ENCODE peak calls at places on chromosomes 2 and 18, in four cellular contexts. W is K562, E is GM12878, G is HepG2. H is an unnamed sample.

GRCh38 chr18:36887055-36887570 is 58.2 kb downstream of the KIAA1328 start:
- DNase-seq in W (no peak), E (no peak), G (no peak), H (no peak)

GRCh38 chr2:108573070-108573469 is 38.8 kb downstream of the LIMS1 start:
- DNase-seq in W (no peak), E (no peak), G (no peak), H (no peak)

GRCh38 chr2:111668274-111668616 is 215.7 kb downstream of the ANAPC1 start:
- DNase-seq in W (no peak), E (no peak), G (no peak), H (no peak)

GRCh38 chr2:162711832-162712540 is 126.6 kb downstream of the KCNH7 start:
- DNase-seq in W (no peak), E (no peak), G (peak), H (no peak)

GRCh38 chr2:188032306-188032705 is 259.4 kb upstream of the GULP1 start:
- DNase-seq in W (no peak), E (no peak), G (no peak), H (no peak)

GRCh38 chr18:58554404-58554803 is 74.5 kb downstream of the ALPK2 start:
- DNase-seq in W (no peak), E (no peak), G (no peak), H (no peak)

GRCh38 chr18:500230-500555 is 308 bp downstream of the COLEC12 start:
- DNase-seq in W (no peak), E (no peak), G (no peak), H (no peak)

GRCh38 chr2:171522057-171522803 is at the start of gene CYBRD1:
- DNase-seq in W (peak), E (no peak), G (no peak), H (peak)

GRCh38 chr2:225337183-225337582 is 62.3 kb upstream of the NYAP2 start:
- DNase-seq in W (no peak), E (no peak), G (no peak), H (no peak)

GRCh38 chr2:1781291-1782080 is 37.2 kb upstream of the PXDN start:
- DNase-seq in W (no peak), E (no peak), G (no peak), H (no peak)

GRCh38 chr2:172698041-172698863 is 37.4 kb upstream of the RAPGEF4 start:
- DNase-seq in W (peak), E (peak), G (no peak), H (peak)

GRCh38 chr2:113834057-113834720 is 55.7 kb upstream of the ACTR3 start:
- DNase-seq in W (no peak), E (no peak), G (no peak), H (no peak)

GRCh38 chr2:133633851-133634250 is 65.6 kb upstream of the NCKAP5 start:
- DNase-seq in W (no peak), E (no peak), G (no peak), H (no peak)

GRCh38 chr2:56185582-56186046 is 1.8 kb downstream of the CCDC85A start:
- DNase-seq in W (no peak), E (no peak), G (no peak), H (peak)

GRCh38 chr2:71682341-71682740 is 229.0 kb downstream of the DYSF start:
- DNase-seq in W (no peak), E (no peak), G (no peak), H (no peak)

GRCh38 chr2:216546231-216546630 is 47.6 kb downstream of the RPL37A start:
- DNase-seq in W (no peak), E (no peak), G (no peak), H (no peak)

GRCh38 chr2:190637903-190638618 is 10.8 kb upstream of the NAB1 start:
- DNase-seq in W (no peak), E (no peak), G (peak), H (no peak)

GRCh38 chr2:120710256-120710655 is 25.4 kb upstream of the GLI2 start:
- DNase-seq in W (no peak), E (no peak), G (no peak), H (no peak)

GRCh38 chr2:20452551-20452950 is 5.7 kb downstream of the RHOB start:
- DNase-seq in W (no peak), E (no peak), G (peak), H (peak)

DNA sequence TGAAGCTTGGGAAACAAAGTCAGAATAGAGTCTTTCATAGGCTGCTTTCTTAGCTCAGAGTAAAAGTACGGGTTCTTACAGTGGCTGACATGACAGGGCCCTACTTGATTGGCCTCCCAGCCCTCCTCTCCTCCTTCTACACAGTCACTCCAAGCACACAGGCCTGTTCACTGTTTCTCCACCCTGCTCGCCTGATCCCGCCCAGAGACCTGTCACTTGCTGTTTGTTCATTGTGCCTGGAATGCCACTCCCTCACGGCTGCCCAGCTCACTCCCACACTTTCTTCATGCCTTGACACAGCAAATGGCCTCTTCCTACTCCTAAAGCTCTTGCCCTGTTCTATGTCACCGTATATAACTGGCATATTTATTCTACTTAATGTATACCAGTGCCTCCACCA is 104.8 kb downstream of the MAP4K4 start:
- DNase-seq in W (no peak), E (no peak), G (peak), H (no peak)
- TF ChIP-seq CHD4 in W (no peak), E (no peak), G (no peak), H (no peak)

DNA sequence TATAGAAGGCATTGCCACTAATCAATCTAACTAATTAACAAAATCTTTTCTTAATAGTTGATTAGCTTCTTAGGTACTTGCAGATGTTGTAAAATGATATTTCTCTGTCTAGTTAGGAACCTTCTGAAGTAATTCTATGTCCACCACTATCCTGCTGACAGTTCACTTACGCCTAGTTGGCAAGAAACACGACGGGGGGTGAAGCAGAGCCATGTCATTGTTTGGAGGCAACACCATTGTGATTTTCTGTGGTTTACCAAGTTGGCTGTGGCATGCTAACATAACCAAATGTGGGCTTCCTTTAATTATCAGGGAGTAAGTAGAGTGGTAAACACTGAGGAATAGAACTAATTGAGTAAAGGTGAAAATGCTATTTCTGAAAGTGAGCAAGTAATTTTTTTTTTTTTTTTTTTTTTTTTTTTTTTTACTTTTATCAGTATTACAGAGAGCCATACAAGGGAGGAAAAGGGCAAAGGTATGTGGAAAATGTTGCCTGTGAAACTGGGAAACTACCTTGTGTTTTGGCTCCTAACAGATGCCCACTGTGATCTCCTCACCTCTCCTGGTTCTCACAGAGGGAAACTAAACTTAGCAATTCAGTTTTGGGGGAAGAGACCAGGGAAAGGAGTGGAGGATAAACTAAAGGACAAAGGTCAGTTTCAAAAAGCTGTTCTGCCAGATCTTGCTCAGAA is 126.9 kb downstream of the MEIS1 start:
- DNase-seq in W (no peak), E (no peak), G (no peak), H (no peak)
- TF ChIP-seq CHD4 in W (no peak), E (no peak), G (no peak), H (no peak)

DNA sequence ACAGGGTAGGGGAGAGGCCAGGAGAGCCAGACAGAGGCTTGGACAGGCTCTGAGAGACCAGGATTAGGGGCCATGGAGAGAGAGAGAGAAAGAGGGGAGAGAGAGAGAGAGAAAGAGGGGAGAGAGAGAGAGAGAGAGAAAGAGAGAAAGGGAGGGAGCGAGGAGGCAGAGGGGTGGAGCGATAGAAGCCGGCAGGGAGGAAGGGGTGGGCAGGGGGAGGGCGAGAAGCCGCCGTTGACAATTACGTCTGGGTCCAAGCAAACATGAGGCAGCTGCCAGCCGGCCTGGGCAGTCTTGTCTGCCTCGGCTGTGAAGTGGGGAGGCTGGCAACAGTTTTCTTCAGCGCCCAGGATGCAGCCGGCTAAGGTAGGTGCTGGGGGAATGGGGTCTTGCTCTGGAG is at the start of gene KCNIP3:
- DNase-seq in W (no peak), E (no peak), G (no peak), H (no peak)
- TF ChIP-seq CHD4 in W (no peak), E (no peak), G (no peak), H (no peak)

DNA sequence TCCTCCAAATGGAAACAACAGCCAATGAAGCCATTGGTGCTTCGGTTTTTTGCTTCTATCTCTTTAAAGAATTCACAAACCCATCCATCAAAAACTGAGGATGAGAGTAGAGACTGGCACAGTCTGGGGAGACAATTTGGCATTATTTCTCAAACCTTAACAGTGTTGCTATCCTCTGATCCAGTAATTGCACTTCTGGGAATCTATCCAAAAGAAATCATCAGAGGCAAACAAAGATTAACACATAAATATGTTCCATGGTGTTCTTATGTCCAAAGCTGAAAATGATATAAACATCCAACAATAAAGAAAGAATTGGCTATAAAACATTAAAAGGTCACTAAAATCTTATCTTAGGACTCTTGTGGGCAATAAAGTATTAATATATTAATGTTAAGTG is 35.1 kb downstream of the REEP1 start:
- DNase-seq in W (no peak), E (no peak), G (no peak), H (no peak)
- TF ChIP-seq CHD4 in W (no peak), E (no peak), G (no peak), H (no peak)

GRCh38 chr2:239532305-239532649 is 131.5 kb upstream of the HDAC4 start:
- DNase-seq in W (no peak), E (no peak), G (no peak), H (no peak)
- TF ChIP-seq CHD4 in W (no peak), E (no peak), G (no peak), H (no peak)

DNA sequence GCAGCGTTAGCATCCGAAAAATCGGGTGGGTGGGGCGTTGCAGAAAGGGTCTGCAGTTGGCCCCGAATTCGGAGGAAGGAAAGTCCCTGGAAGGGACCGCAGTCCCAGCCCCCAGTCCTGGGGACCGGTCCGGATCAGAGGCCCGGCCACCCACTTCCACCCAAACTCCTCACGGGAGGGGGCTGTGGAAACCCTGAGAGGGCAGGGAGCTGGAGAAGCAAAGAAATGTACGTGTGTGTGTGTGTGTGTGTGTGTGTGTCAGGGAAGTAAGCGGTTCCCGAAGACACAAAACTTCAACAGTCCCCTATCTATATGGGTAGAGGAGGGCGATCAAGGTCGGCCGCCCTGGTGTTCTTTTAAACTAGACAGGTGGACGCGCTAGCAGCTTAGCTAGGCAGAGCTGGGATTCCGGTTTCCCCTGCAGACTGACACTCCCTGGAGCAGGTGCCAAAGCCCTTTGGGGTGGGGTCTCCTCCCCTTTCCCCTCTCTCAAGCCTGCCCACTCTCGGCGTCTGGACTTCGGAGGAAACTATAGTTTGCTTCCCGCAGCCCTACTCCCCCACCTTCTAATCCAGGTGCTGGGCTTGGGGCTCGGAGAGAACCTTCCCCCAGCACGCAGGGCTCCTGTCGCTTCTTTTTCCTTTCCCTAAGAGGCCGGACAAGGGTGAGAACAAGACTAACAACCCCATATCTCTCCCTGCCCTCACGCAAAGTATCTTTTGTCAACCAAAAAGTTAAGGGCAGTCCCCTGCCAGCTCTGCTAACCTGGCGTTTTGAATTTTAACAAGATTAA is 4.8 kb upstream of the ONECUT2 start:
- DNase-seq in W (no peak), E (no peak), G (no peak), H (no peak)
- TF ChIP-seq CHD4 in W (no peak), E (no peak), G (no peak), H (no peak)

DNA sequence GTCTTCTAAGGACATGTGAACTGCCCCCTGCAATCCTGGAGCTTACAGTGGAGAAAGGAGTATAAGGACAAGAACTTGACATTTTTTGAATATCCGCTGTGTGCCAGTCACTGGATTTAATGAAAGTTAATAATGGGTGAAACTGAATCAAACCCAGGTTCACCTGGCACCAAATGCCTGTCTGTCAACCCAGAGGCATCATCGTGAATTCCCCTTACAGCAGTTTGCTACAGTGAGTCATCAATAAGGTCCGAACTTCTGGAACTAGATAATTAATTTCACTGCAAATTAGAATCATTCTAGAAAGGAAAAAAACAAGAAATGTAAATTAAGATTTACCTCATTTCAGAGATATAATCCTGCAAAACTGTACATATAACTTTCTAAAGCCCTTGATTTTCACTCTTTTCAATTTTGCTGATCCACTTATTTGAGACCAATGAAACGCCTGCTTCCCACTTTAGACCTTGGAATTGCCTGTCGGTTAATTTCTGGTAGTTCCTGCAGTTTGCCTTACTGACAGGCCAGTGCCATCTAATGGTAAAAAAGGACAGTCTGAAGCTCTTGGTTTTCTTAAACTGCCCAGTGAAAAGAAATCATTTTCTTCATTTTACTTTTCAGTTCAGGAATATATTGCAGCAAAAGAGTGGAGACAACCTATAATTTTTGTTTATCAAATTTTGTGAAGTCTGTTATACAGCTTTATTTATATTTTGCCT is 8.2 kb downstream of the DSG2 start:
- DNase-seq in W (no peak), E (no peak), G (peak), H (peak)
- TF ChIP-seq CHD4 in W (no peak), E (no peak), G (no peak), H (no peak)

H was measured in A549.